ENCODE peak calls at places on chromosomes 6 and 20, in eight cellular contexts. One of them, this sample, is unnamed.

GRCh38 chr6:45587229-45588060 is 209.7 kb upstream of the SUPT3H start:
- DNase-seq in heart right ventricle: no peak
- DNase-seq in BJ: no peak
- DNase-seq in mucosa of descending colon: no peak
- DNase-seq in GM23338: no peak
- DNase-seq in pancreas: no peak
- DNase-seq in GM12865: no peak
- DNase-seq in foreskin fibroblast: no peak
- DNase-seq in this sample: no peak

GRCh38 chr6:140441256-140441655 is 1066.8 kb upstream of the CITED2 start:
- DNase-seq in heart right ventricle: peak; percentile 32
- DNase-seq in BJ: no peak
- DNase-seq in mucosa of descending colon: peak; percentile 46
- DNase-seq in GM23338: peak; percentile 69
- DNase-seq in pancreas: peak; percentile 4
- DNase-seq in GM12865: peak; percentile 41
- DNase-seq in foreskin fibroblast: peak; percentile 66
- DNase-seq in this sample: peak; percentile 71

GRCh38 chr6:148177589-148178233 is 164.9 kb upstream of the SASH1 start:
- DNase-seq in heart right ventricle: peak; percentile 75
- DNase-seq in BJ: no peak
- DNase-seq in mucosa of descending colon: peak; percentile 63
- DNase-seq in GM23338: peak; percentile 87
- DNase-seq in pancreas: peak; percentile 25
- DNase-seq in GM12865: peak; percentile 29
- DNase-seq in foreskin fibroblast: peak; percentile 38
- DNase-seq in this sample: peak; percentile 81

GRCh38 chr6:117976030-117976651 is 69.1 kb downstream of the SLC35F1 start:
- DNase-seq in heart right ventricle: no peak
- DNase-seq in BJ: no peak
- DNase-seq in mucosa of descending colon: no peak
- DNase-seq in GM23338: peak; percentile 90
- DNase-seq in pancreas: no peak
- DNase-seq in GM12865: peak; percentile 59
- DNase-seq in foreskin fibroblast: no peak
- DNase-seq in this sample: peak; percentile 60

GRCh38 chr20:38872036-38872435 is 54.2 kb upstream of the FAM83D start:
- DNase-seq in heart right ventricle: no peak
- DNase-seq in BJ: no peak
- DNase-seq in mucosa of descending colon: peak; percentile 71
- DNase-seq in GM23338: no peak
- DNase-seq in pancreas: no peak
- DNase-seq in GM12865: no peak
- DNase-seq in foreskin fibroblast: no peak
- DNase-seq in this sample: no peak

GRCh38 chr20:57672164-57672563 is 37.7 kb downstream of the PMEPA1 start:
- DNase-seq in heart right ventricle: peak; percentile 51
- DNase-seq in BJ: no peak
- DNase-seq in mucosa of descending colon: no peak
- DNase-seq in GM23338: no peak
- DNase-seq in pancreas: no peak
- DNase-seq in GM12865: no peak
- DNase-seq in foreskin fibroblast: no peak
- DNase-seq in this sample: no peak

GRCh38 chr20:6169251-6169650 is 46.4 kb upstream of the FERMT1 start:
- DNase-seq in heart right ventricle: no peak
- DNase-seq in BJ: no peak
- DNase-seq in mucosa of descending colon: no peak
- DNase-seq in GM23338: no peak
- DNase-seq in pancreas: no peak
- DNase-seq in GM12865: no peak
- DNase-seq in foreskin fibroblast: no peak
- DNase-seq in this sample: peak; percentile 49

GRCh38 chr6:41650120-41650519 is 11.9 kb downstream of the MDFI start:
- DNase-seq in heart right ventricle: no peak
- DNase-seq in BJ: no peak
- DNase-seq in mucosa of descending colon: no peak
- DNase-seq in GM23338: no peak
- DNase-seq in pancreas: no peak
- DNase-seq in GM12865: no peak
- DNase-seq in foreskin fibroblast: no peak
- DNase-seq in this sample: no peak

GRCh38 chr6:28003059-28003458 is 46.0 kb downstream of the OR2B6 start:
- DNase-seq in heart right ventricle: no peak
- DNase-seq in BJ: no peak
- DNase-seq in mucosa of descending colon: peak; percentile 37
- DNase-seq in GM23338: no peak
- DNase-seq in pancreas: no peak
- DNase-seq in GM12865: no peak
- DNase-seq in foreskin fibroblast: no peak
- DNase-seq in this sample: no peak

GRCh38 chr6:161001421-161001820 is 9.9 kb downstream of the MAP3K4 start:
- DNase-seq in heart right ventricle: no peak
- DNase-seq in BJ: no peak
- DNase-seq in mucosa of descending colon: no peak
- DNase-seq in GM23338: no peak
- DNase-seq in pancreas: peak; percentile 10
- DNase-seq in GM12865: no peak
- DNase-seq in foreskin fibroblast: no peak
- DNase-seq in this sample: peak; percentile 27

GRCh38 chr6:159893064-159893463 is 2.3 kb downstream of the MAS1 start:
- DNase-seq in heart right ventricle: no peak
- DNase-seq in BJ: no peak
- DNase-seq in mucosa of descending colon: no peak
- DNase-seq in GM23338: no peak
- DNase-seq in pancreas: no peak
- DNase-seq in GM12865: no peak
- DNase-seq in foreskin fibroblast: no peak
- DNase-seq in this sample: no peak

GRCh38 chr20:15857131-15857784 is 716.0 kb downstream of the KIF16B start:
- DNase-seq in heart right ventricle: no peak
- DNase-seq in BJ: no peak
- DNase-seq in mucosa of descending colon: no peak
- DNase-seq in GM23338: no peak
- DNase-seq in pancreas: no peak
- DNase-seq in GM12865: peak; percentile 28
- DNase-seq in foreskin fibroblast: no peak
- DNase-seq in this sample: no peak

GRCh38 chr20:10469599-10469998 is 34.5 kb downstream of the SLX4IP start:
- DNase-seq in heart right ventricle: no peak
- DNase-seq in BJ: peak; percentile 55
- DNase-seq in mucosa of descending colon: no peak
- DNase-seq in GM23338: peak; percentile 88
- DNase-seq in pancreas: no peak
- DNase-seq in GM12865: peak; percentile 49
- DNase-seq in foreskin fibroblast: peak; percentile 67
- DNase-seq in this sample: peak; percentile 94

GRCh38 chr20:47784599-47785320 is 521 bp downstream of the SULF2 start:
- DNase-seq in heart right ventricle: peak; percentile 51
- DNase-seq in BJ: no peak
- DNase-seq in mucosa of descending colon: peak; percentile 63
- DNase-seq in GM23338: peak; percentile 69
- DNase-seq in pancreas: no peak
- DNase-seq in GM12865: peak; percentile 12
- DNase-seq in foreskin fibroblast: peak; percentile 17
- DNase-seq in this sample: peak; percentile 45
- TF ChIP-seq CTCF in heart right ventricle: no peak
- TF ChIP-seq CTCF in BJ: no peak
- TF ChIP-seq CTCF in mucosa of descending colon: no peak
- TF ChIP-seq CTCF in GM23338: peak; percentile 27
- TF ChIP-seq CTCF in pancreas: no peak
- TF ChIP-seq CTCF in GM12865: no peak
- TF ChIP-seq CTCF in foreskin fibroblast: peak; percentile 37
- TF ChIP-seq CTCF in this sample: no peak

DNA sequence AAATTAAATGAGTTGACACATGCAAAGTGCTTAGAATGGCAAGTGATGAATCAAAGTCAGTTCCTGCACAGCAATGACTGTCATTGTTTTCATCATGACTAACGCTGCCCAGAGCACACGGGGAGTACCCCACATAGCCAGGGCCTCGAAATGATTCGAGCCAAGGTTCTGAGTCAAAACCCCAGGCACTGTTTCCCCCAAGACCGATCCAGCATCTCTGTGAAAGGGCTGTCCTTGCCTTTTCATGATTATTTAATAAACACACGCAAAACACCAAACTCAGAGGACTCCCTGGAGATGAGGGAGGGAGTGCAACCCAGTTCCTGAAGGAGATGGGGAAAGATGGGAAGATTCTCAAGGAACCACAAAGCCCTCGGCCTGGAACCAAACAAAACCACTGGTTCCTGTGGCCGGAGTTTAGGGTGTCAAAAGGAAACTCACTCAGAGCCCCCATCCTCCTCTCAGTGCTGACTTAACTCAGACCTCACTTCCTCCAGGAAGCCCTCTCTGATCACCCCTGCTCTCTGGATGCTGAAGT is 3.8 kb downstream of the PREX1 start:
- DNase-seq in heart right ventricle: no peak
- DNase-seq in BJ: peak; percentile 46
- DNase-seq in mucosa of descending colon: no peak
- DNase-seq in GM23338: no peak
- DNase-seq in pancreas: no peak
- DNase-seq in GM12865: peak; percentile 91
- DNase-seq in foreskin fibroblast: peak; percentile 88
- DNase-seq in this sample: peak; percentile 95
- H3K4me3 ChIP-seq in heart right ventricle: no peak overlapping the region
- H3K4me3 ChIP-seq in BJ: no peak overlapping the region
- H3K4me3 ChIP-seq in mucosa of descending colon: no peak overlapping the region
- H3K4me3 ChIP-seq in GM23338: no peak overlapping the region
- H3K4me3 ChIP-seq in pancreas: no peak overlapping the region
- H3K4me3 ChIP-seq in GM12865: peak overlapping the region; percentile 91
- H3K4me3 ChIP-seq in foreskin fibroblast: no peak overlapping the region
- H3K4me3 ChIP-seq in this sample: no peak overlapping the region

GRCh38 chr6:56765494-56765893 is 122.8 kb upstream of the DST start:
- DNase-seq in heart right ventricle: no peak
- DNase-seq in BJ: no peak
- DNase-seq in mucosa of descending colon: no peak
- DNase-seq in GM23338: no peak
- DNase-seq in pancreas: no peak
- DNase-seq in GM12865: no peak
- DNase-seq in foreskin fibroblast: no peak
- DNase-seq in this sample: no peak

GRCh38 chr6:56766806-56767178 is 124.1 kb upstream of the DST start:
- DNase-seq in heart right ventricle: no peak
- DNase-seq in BJ: peak; percentile 62
- DNase-seq in mucosa of descending colon: no peak
- DNase-seq in GM23338: no peak
- DNase-seq in pancreas: no peak
- DNase-seq in GM12865: peak; percentile 92
- DNase-seq in foreskin fibroblast: peak; percentile 67
- DNase-seq in this sample: peak; percentile 62

GRCh38 chr6:56760842-56761241 is 118.2 kb upstream of the DST start:
- DNase-seq in heart right ventricle: no peak
- DNase-seq in BJ: no peak
- DNase-seq in mucosa of descending colon: no peak
- DNase-seq in GM23338: no peak
- DNase-seq in pancreas: no peak
- DNase-seq in GM12865: no peak
- DNase-seq in foreskin fibroblast: no peak
- DNase-seq in this sample: no peak

GRCh38 chr6:56766139-56766805 is 123.6 kb upstream of the DST start:
- DNase-seq in heart right ventricle: no peak
- DNase-seq in BJ: no peak
- DNase-seq in mucosa of descending colon: no peak
- DNase-seq in GM23338: no peak
- DNase-seq in pancreas: no peak
- DNase-seq in GM12865: no peak
- DNase-seq in foreskin fibroblast: no peak
- DNase-seq in this sample: no peak

GRCh38 chr6:56764081-56764566 is 121.4 kb upstream of the DST start:
- DNase-seq in heart right ventricle: no peak
- DNase-seq in BJ: no peak
- DNase-seq in mucosa of descending colon: no peak
- DNase-seq in GM23338: peak; percentile 70
- DNase-seq in pancreas: no peak
- DNase-seq in GM12865: peak; percentile 93
- DNase-seq in foreskin fibroblast: no peak
- DNase-seq in this sample: peak; percentile 69
- TF ChIP-seq CTCF in heart right ventricle: peak; percentile 43
- TF ChIP-seq CTCF in BJ: peak; percentile 41
- TF ChIP-seq CTCF in mucosa of descending colon: no peak
- TF ChIP-seq CTCF in GM23338: peak; percentile 55
- TF ChIP-seq CTCF in pancreas: no peak
- TF ChIP-seq CTCF in GM12865: peak; percentile 35
- TF ChIP-seq CTCF in foreskin fibroblast: peak; percentile 38
- TF ChIP-seq CTCF in this sample: peak; percentile 60

GRCh38 chr6:93419304-93420162 is at the start of gene EPHA7:
- DNase-seq in heart right ventricle: peak; percentile 91
- DNase-seq in BJ: peak; percentile 37
- DNase-seq in mucosa of descending colon: peak; percentile 91
- DNase-seq in GM23338: peak; percentile 98
- DNase-seq in pancreas: peak; percentile 93
- DNase-seq in GM12865: peak; percentile 72
- DNase-seq in foreskin fibroblast: peak; percentile 90
- DNase-seq in this sample: peak; percentile 81
- H3K4me3 ChIP-seq in heart right ventricle: peak within 1 kb of the TSS; percentile 56
- H3K4me3 ChIP-seq in BJ: peak within 1 kb of the TSS; percentile 34
- H3K4me3 ChIP-seq in mucosa of descending colon: peak within 1 kb of the TSS; percentile 7
- H3K4me3 ChIP-seq in GM23338: peak within 1 kb of the TSS; percentile 62
- H3K4me3 ChIP-seq in pancreas: peak within 1 kb of the TSS; percentile 32
- H3K4me3 ChIP-seq in GM12865: peak within 1 kb of the TSS; percentile 46
- H3K4me3 ChIP-seq in foreskin fibroblast: peak within 1 kb of the TSS; percentile 25
- H3K4me3 ChIP-seq in this sample: peak within 1 kb of the TSS; percentile 55

GRCh38 chr20:25553819-25554296 is 31.5 kb downstream of the NINL start:
- DNase-seq in heart right ventricle: no peak
- DNase-seq in BJ: no peak
- DNase-seq in mucosa of descending colon: no peak
- DNase-seq in GM23338: no peak
- DNase-seq in pancreas: no peak
- DNase-seq in GM12865: no peak
- DNase-seq in foreskin fibroblast: peak; percentile 73
- DNase-seq in this sample: peak; percentile 61
- TF ChIP-seq CTCF in heart right ventricle: no peak
- TF ChIP-seq CTCF in BJ: peak; percentile 3
- TF ChIP-seq CTCF in mucosa of descending colon: no peak
- TF ChIP-seq CTCF in GM23338: no peak
- TF ChIP-seq CTCF in pancreas: no peak
- TF ChIP-seq CTCF in GM12865: no peak
- TF ChIP-seq CTCF in foreskin fibroblast: no peak
- TF ChIP-seq CTCF in this sample: no peak

DNA sequence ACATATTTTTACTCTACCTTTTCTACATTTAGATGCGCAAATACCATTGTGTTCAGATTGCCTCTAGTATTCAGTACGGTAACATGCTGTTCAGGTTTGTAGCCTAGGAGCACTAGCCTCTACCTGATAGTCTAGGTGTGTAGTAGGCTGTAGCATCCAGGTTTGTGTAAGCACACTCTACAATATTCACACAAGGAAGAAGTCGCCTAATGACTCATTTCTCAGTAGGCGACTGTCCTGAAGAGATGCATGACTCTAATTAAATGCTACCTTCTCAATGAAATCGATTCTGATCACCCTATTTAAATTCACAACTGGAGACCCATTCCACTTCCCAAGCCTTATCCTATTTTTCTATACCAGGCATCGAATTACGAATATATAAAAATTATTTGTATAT is 1.3 kb downstream of the MCUR1 start:
- DNase-seq in heart right ventricle: no peak
- DNase-seq in BJ: no peak
- DNase-seq in mucosa of descending colon: no peak
- DNase-seq in GM23338: no peak
- DNase-seq in pancreas: no peak
- DNase-seq in GM12865: peak; percentile 13
- DNase-seq in foreskin fibroblast: no peak
- DNase-seq in this sample: no peak
- H3K4me3 ChIP-seq in heart right ventricle: no peak overlapping the region
- H3K4me3 ChIP-seq in BJ: peak overlapping the region; percentile 91
- H3K4me3 ChIP-seq in mucosa of descending colon: no peak overlapping the region
- H3K4me3 ChIP-seq in GM23338: peak overlapping the region; percentile 67
- H3K4me3 ChIP-seq in pancreas: peak overlapping the region; percentile 89
- H3K4me3 ChIP-seq in GM12865: peak overlapping the region; percentile 96
- H3K4me3 ChIP-seq in foreskin fibroblast: peak overlapping the region; percentile 53
- H3K4me3 ChIP-seq in this sample: peak overlapping the region; percentile 79

This sample was measured in cardiac fibroblast.